ENCODE peak calls at places on chromosome 20, in nine cellular contexts. I is astrocyte of the hippocampus, F is T-cell, V is dorsolateral prefrontal cortex, W is NCI-H1092, U is activated T-helper 1 cell treated with Interleukin-2 at 50 U/mL for 16 hours, P is foreskin fibroblast, Q is psoas muscle, R is occipital lobe. L is an unnamed sample.

GRCh38 chr20:54123587-54124180 is 50.1 kb downstream of the CYP24A1 start:
- DNase-seq in I (peak), F (no peak), V (no peak), W (no peak), U (no peak), P (peak), Q (no peak), R (no peak), L (peak)

GRCh38 chr20:63529180-63529860 is 7.9 kb downstream of the PTK6 start:
- DNase-seq in I (no peak), F (no peak), V (no peak), W (no peak), U (no peak), P (no peak), Q (no peak), R (no peak), L (no peak)

GRCh38 chr20:22509090-22509938 is 75.1 kb downstream of the FOXA2 start:
- DNase-seq in I (no peak), F (no peak), V (no peak), W (no peak), U (no peak), P (no peak), Q (no peak), R (no peak), L (no peak)

GRCh38 chr20:15949391-15949790 is 623.9 kb downstream of the KIF16B start:
- DNase-seq in I (no peak), F (no peak), V (no peak), W (no peak), U (no peak), P (no peak), Q (no peak), R (no peak), L (no peak)

GRCh38 chr20:1661542-1662299 is 4.1 kb upstream of the SIRPG start:
- DNase-seq in I (no peak), F (no peak), V (no peak), W (no peak), U (no peak), P (no peak), Q (no peak), R (no peak), L (no peak)

GRCh38 chr20:258963-259362 is 1.4 kb downstream of the DEFB132 start:
- DNase-seq in I (no peak), F (no peak), V (no peak), W (no peak), U (no peak), P (no peak), Q (no peak), R (no peak), L (no peak)

GRCh38 chr20:20593447-20594170 is 118.8 kb downstream of the RALGAPA2 start:
- DNase-seq in I (peak), F (no peak), V (peak), W (peak), U (no peak), P (peak), Q (no peak), R (peak), L (peak)

GRCh38 chr20:2059411-2059810 is 42.2 kb upstream of the STK35 start:
- DNase-seq in I (no peak), F (no peak), V (no peak), W (no peak), U (no peak), P (no peak), Q (no peak), R (no peak), L (no peak)

GRCh38 chr20:19812696-19813095 is 54.6 kb downstream of the RIN2 start:
- DNase-seq in I (no peak), F (no peak), V (no peak), W (no peak), U (no peak), P (no peak), Q (no peak), R (no peak), L (no peak)

L was measured in fibroblast of the conjunctiva.